ENCODE peak calls at places on chromosomes 2 and 18, in six cellular contexts. Z, B, T, J, G and X are unnamed samples.

GRCh38 chr2:148866091-148866490 is 8.9 kb upstream of the KIF5C start:
- DNase-seq in T (no peak), G (no peak), Z (no peak), J (no peak), B (no peak), X (no peak)

GRCh38 chr2:144712277-144712944 is 192.5 kb upstream of the ZEB2 start:
- DNase-seq in T (no peak), G (no peak), B (peak; percentile 8), J (peak; percentile 60), Z (no peak), X (no peak)

GRCh38 chr2:197982565-197982964 is 178.2 kb downstream of the PLCL1 start:
- DNase-seq in T (no peak), B (no peak), Z (no peak), J (no peak), G (no peak), X (no peak)

GRCh38 chr18:6881034-6881800 is 151.7 kb downstream of the ARHGAP28 start:
- DNase-seq in J (peak; percentile 36), B (peak; percentile 52), Z (no peak), G (no peak), T (no peak), X (no peak)

GRCh38 chr2:236551843-236552542 is 17.6 kb upstream of the ACKR3 start:
- DNase-seq in J (no peak), Z (no peak), B (no peak), T (no peak), G (no peak), X (no peak)

GRCh38 chr2:45278345-45279078 is 269.3 kb upstream of the SIX2 start:
- DNase-seq in Z (no peak), B (no peak), G (no peak), J (peak; percentile 32), T (no peak), X (no peak)

GRCh38 chr18:70672581-70672980 is 383.7 kb downstream of the SOCS6 start:
- DNase-seq in T (peak; percentile 64), J (no peak), G (no peak), B (no peak), Z (no peak), X (no peak)

GRCh38 chr2:129396980-129397599 is 582.4 kb upstream of the RAB6C start:
- DNase-seq in T (peak; percentile 46), Z (peak; percentile 43), J (no peak), B (peak; percentile 3), G (no peak), X (peak; percentile 42)

GRCh38 chr2:111066062-111066593 is 54.6 kb upstream of the BCL2L11 start:
- DNase-seq in T (no peak), G (no peak), Z (no peak), B (no peak), J (no peak), X (no peak)

GRCh38 chr2:207478572-207478971 is 51.2 kb upstream of the CREB1 start:
- DNase-seq in Z (no peak), G (no peak), J (no peak), B (no peak), T (no peak), X (no peak)

GRCh38 chr2:52810460-52810859 is 957.1 kb upstream of the CHAC2 start:
- DNase-seq in Z (peak; percentile 44), T (peak; percentile 50), G (no peak), J (peak; percentile 32), B (no peak), X (peak; percentile 4)

GRCh38 chr18:59232309-59233016 is 12.5 kb downstream of the GRP start:
- DNase-seq in B (no peak), G (no peak), J (no peak), T (no peak), Z (no peak), X (no peak)

GRCh38 chr2:31335921-31336570 is 78.5 kb downstream of the XDH start:
- DNase-seq in G (no peak), T (no peak), J (peak; percentile 93), B (peak; percentile 53), Z (no peak), X (no peak)

GRCh38 chr2:160719116-160719515 is 225.5 kb upstream of the RBMS1 start:
- DNase-seq in Z (peak; percentile 12), T (no peak), G (no peak), J (peak; percentile 72), B (peak; percentile 40), X (no peak)

GRCh38 chr18:13273800-13274199 is 55.2 kb downstream of the LDLRAD4 start:
- DNase-seq in G (no peak), J (no peak), Z (no peak), T (no peak), B (no peak), X (no peak)

GRCh38 chr2:161995553-161996016 is 78.4 kb downstream of the DPP4 start:
- DNase-seq in J (no peak), B (no peak), G (no peak), T (no peak), Z (no peak), X (no peak)

GRCh38 chr2:170975127-170975942 is 46.3 kb downstream of the GORASP2 start:
- DNase-seq in J (no peak), G (no peak), T (no peak), B (no peak), Z (no peak), X (no peak)

GRCh38 chr2:3805120-3805519 is 101.7 kb downstream of the DCDC2C start:
- DNase-seq in T (no peak), Z (peak; percentile 73), B (no peak), J (no peak), G (no peak), X (no peak)
- TF ChIP-seq CTCF in T (no peak), Z (peak; percentile 20), B (peak; percentile 24), J (peak; percentile 22), G (no peak), X (peak; percentile 14)

DNA sequence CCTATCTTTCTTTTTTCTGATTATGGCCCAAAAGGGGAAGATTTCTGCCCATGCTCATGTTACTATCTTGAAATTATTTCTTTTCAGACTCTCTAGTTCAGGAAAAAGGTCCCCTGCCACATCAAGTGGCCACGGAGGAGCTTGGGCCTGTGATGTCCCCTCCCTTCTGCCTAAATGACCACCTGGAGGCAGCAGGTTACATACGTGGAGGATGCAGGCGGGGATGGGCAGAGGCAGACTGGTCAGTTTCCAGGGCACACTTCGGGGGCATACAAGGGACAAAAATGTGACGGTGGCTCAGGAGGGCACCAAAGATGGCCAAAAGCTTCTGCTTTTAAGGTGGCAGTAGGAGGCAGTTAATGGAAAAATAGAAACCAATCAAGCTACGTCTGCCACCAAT is 30.7 kb upstream of the STEAP3 start:
- DNase-seq in T (no peak), J (no peak), G (no peak), B (no peak), Z (no peak), X (no peak)
- TF ChIP-seq CTCF in T (no peak), J (no peak), G (no peak), B (no peak), Z (no peak), X (no peak)

GRCh38 chr2:168348076-168348475 is 100.7 kb upstream of the STK39 start:
- DNase-seq in B (no peak), T (peak; percentile 49), G (no peak), J (peak; percentile 15), Z (peak; percentile 44), X (peak; percentile 32)
- TF ChIP-seq CTCF in B (peak; percentile 64), T (peak; percentile 60), G (no peak), J (peak; percentile 46), Z (peak; percentile 17), X (peak; percentile 41)

DNA sequence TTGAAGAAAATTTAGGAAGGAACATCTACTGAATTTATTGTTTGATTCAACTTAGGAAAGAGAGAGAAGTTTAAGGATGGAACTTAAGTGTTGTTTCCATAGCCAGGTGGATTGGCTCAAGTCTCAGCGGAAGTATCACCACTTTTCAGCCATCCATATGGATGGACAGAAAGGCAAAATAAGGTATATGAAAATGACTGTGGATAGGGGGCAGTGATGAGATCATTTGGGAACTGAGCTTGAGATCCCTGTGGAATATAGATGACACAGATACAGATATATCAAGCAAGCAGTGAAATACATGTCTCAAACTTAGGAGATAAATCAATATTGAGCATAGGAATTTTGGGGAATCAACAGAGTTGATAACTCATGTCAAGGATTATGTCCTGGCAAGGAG is 1462.7 kb upstream of the NXPH2 start:
- DNase-seq in G (no peak), B (no peak), J (no peak), Z (no peak), T (no peak), X (no peak)
- TF ChIP-seq CTCF in G (no peak), B (no peak), J (no peak), Z (no peak), T (no peak), X (no peak)

DNA sequence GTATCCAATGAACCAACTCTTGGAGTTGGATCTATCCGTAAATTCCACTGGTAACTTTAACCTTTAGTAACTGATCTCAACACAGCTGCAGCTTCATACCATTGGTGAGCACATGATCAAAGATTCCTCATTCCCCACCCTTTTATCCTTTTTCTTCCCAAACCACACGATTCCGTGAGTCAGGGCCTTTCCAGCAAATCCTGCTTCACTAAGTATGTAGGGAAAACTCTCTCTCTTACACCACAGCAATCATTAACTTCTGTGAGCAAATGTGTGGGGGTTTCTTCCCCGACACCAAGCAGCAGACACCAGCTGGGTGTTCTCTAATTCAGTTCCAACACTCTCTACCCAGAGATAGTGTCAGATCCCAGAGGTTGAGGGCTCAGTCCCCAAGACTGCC is 23.5 kb downstream of the ELP2 start:
- DNase-seq in B (peak; percentile 67), J (peak; percentile 99), G (no peak), Z (no peak), T (no peak), X (no peak)
- TF ChIP-seq CTCF in B (no peak), J (no peak), G (no peak), Z (no peak), T (no peak), X (no peak)

GRCh38 chr2:199955339-199956061 is at the start of the genes MAIP1 and TYW5:
- DNase-seq in T (peak; percentile 81), B (peak; percentile 59), G (peak; percentile 74), J (peak; percentile 77), Z (peak; percentile 87), X (peak; percentile 83)
- TF ChIP-seq CTCF in T (no peak), B (peak; percentile 21), G (no peak), J (no peak), Z (no peak), X (peak; percentile 18)

DNA sequence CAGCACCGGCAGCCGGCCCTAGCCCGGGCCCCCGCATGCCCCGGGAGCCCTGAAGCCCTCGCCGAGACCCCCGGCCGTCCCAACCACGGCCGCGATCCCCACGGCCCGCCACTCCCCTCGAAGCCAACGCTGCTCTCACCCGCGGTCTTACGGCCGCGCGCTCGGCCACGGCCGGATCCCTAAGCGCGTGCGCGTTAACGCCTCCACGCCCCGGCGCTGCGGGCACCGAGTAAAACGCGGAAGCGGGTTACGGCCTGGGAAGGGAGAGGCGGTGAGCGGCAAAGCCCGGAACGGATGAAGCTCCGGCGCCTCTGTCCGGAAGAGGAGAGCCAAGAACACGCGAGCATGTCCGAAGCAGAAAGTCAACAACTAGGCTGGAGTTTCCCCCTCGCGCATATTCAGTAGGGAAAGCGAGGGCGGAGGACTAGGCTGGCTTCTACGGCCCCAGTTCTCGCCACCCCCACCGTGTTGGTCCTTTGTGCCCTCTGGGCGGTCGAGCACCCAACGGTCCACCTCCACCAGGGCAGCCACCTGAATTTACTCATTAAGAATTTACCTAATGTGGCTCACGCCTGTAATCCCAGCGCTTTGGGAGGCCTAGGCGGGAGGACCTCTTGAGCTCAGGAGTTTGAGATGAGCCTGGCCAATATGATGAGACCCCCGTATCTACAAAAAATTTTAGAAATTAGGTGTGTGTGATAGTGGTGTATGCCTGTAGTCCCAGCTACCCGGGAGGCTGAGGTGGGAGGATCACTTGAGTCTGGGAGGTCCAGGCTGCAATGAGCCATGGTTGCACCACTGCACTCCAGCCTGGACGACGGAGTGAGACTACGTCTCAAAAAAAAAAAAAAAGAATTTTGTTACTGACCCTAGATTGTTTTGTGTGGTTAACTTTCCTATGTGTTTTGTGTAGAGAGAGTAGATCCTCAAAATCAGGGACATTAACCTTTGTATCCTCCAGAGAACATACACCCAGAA is at the start of gene KANSL3:
- DNase-seq in Z (peak; percentile 92), T (peak; percentile 95), G (peak; percentile 94), B (peak; percentile 87), J (peak; percentile 91), X (peak; percentile 88)
- TF ChIP-seq CTCF in Z (no peak), T (no peak), G (no peak), B (no peak), J (no peak), X (no peak)